ENCODE peak calls at places on chromosomes 13 and 19, in ten cellular contexts. V is T-helper 9 cell; D is activated CD8-positive, alpha-beta T cell treated with anti-CD3 and anti-CD28 coated beads, Interleukin-2, amount 10 ng/mL, durations not matched to agents 7 days and 5 days; C is GM18507; A is HT1080; T is ELF-1; B is cardiac muscle cell; J is ascending aorta; O is nephron progenitor cell; S is effector CD4-positive, alpha-beta T cell. P is an unnamed sample.

GRCh38 chr19:23056516-23056915 is 53.5 kb upstream of the ZNF728 start:
- DNase-seq in V (no peak), D (no peak), C (no peak), A (no peak), T (no peak), B (no peak), J (no peak), O (no peak), S (no peak), P (no peak)

GRCh38 chr13:30872685-30873443 is 33.2 kb upstream of the MEDAG start:
- DNase-seq in V (no peak), D (no peak), C (no peak), A (peak; percentile 91), T (peak; percentile 87), B (no peak), J (peak; percentile 69), O (no peak), S (no peak), P (peak; percentile 51)

GRCh38 chr19:57815247-57816075 is 748 bp upstream of the ZNF552 start:
- DNase-seq in V (no peak), D (no peak), C (no peak), A (no peak), T (peak; percentile 70), B (no peak), J (no peak), O (no peak), S (no peak), P (no peak)

GRCh38 chr19:47698631-47699359 is 14.4 kb upstream of the EHD2 start:
- DNase-seq in V (no peak), D (no peak), C (no peak), A (no peak), T (no peak), B (no peak), J (no peak), O (no peak), S (no peak), P (no peak)

GRCh38 chr13:45142440-45143345 is 22.4 kb downstream of the GTF2F2 start:
- DNase-seq in V (no peak), D (no peak), C (no peak), A (peak; percentile 89), T (no peak), B (no peak), J (no peak), O (no peak), S (no peak), P (no peak)

GRCh38 chr19:51687791-51688664 is 5.1 kb upstream of the SPACA6 start:
- DNase-seq in V (no peak), D (peak; percentile 13), C (no peak), A (peak; percentile 72), T (peak; percentile 83), B (peak; percentile 63), J (no peak), O (peak; percentile 67), S (no peak), P (no peak)

GRCh38 chr19:57338798-57339378 is 12.2 kb upstream of the ZNF304 start:
- DNase-seq in V (no peak), D (no peak), C (no peak), A (no peak), T (no peak), B (no peak), J (no peak), O (no peak), S (no peak), P (no peak)

GRCh38 chr13:111948811-111949210 is 118.1 kb upstream of the SOX1 start:
- DNase-seq in V (no peak), D (no peak), C (no peak), A (no peak), T (no peak), B (no peak), J (no peak), O (no peak), S (no peak), P (no peak)

P was measured in omental fat pad.